ENCODE peak calls at places on chromosome 15, in six cellular contexts. M is hepatocyte; S is CD4-positive, alpha-beta T cell; Y is AG09319; U is A549; C is HepG2. N is an unnamed sample.

GRCh38 chr15:20340331-20340811 is 201.2 kb downstream of the GOLGA6L6 start:
- DNase-seq in M (peak), S (peak), Y (no peak), U (no peak), C (no peak), N (peak)

GRCh38 chr15:90348456-90348855 is 3.6 kb upstream of the ZNF774 start:
- DNase-seq in M (no peak), S (no peak), Y (no peak), U (no peak), C (no peak), N (no peak)

GRCh38 chr15:55791576-55792400 is 48.8 kb upstream of the PRTG start:
- DNase-seq in M (no peak), S (no peak), Y (no peak), U (no peak), C (no peak), N (no peak)

GRCh38 chr15:38555686-38556334 is 8.8 kb downstream of the RASGRP1 start:
- DNase-seq in M (no peak), S (no peak), Y (no peak), U (no peak), C (no peak), N (no peak)

GRCh38 chr15:56369234-56369633 is 4.0 kb downstream of the TEX9 start:
- DNase-seq in M (no peak), S (no peak), Y (no peak), U (no peak), C (no peak), N (no peak)

GRCh38 chr15:69554321-69554961 is 101.8 kb downstream of the RPLP1 start:
- DNase-seq in M (peak), S (no peak), Y (no peak), U (peak), C (peak), N (no peak)

GRCh38 chr15:101175396-101175795 is 76.5 kb downstream of the CHSY1 start:
- DNase-seq in M (no peak), S (no peak), Y (no peak), U (no peak), C (no peak), N (no peak)

GRCh38 chr15:50189630-50190029 is 7.6 kb downstream of the SLC27A2 start:
- DNase-seq in M (no peak), S (no peak), Y (no peak), U (no peak), C (no peak), N (no peak)

GRCh38 chr15:34239151-34239761 is 14.4 kb downstream of the EMC4 start:
- DNase-seq in M (no peak), S (no peak), Y (peak), U (peak), C (peak), N (no peak)

GRCh38 chr15:57607570-57608000 is 15.9 kb downstream of the MYZAP start:
- DNase-seq in M (peak), S (no peak), Y (no peak), U (peak), C (peak), N (no peak)

GRCh38 chr15:87582169-87582568 is 674.4 kb downstream of the NTRK3 start:
- DNase-seq in M (no peak), S (no peak), Y (no peak), U (no peak), C (no peak), N (no peak)

GRCh38 chr15:48962662-48963523 is 826 bp downstream of the SHC4 start:
- DNase-seq in M (peak), S (peak), Y (no peak), U (no peak), C (no peak), N (no peak)

GRCh38 chr15:67823371-67824156 is 1.7 kb upstream of the SKOR1 start:
- DNase-seq in M (no peak), S (no peak), Y (no peak), U (no peak), C (no peak), N (peak)

GRCh38 chr15:33089878-33090757 is 104.4 kb downstream of the FMN1 start:
- DNase-seq in M (peak), S (no peak), Y (peak), U (no peak), C (no peak), N (no peak)

GRCh38 chr15:99965376-99965775 is 232.1 kb upstream of the LYSMD4 start:
- DNase-seq in M (no peak), S (no peak), Y (no peak), U (no peak), C (no peak), N (no peak)

GRCh38 chr15:51750942-51751686 is at the start of gene TMOD2:
- DNase-seq in M (peak), S (peak), Y (no peak), U (peak), C (no peak), N (no peak)

GRCh38 chr15:55277116-55277564 is 12.5 kb downstream of the RAB27A start:
- DNase-seq in M (no peak), S (no peak), Y (no peak), U (no peak), C (no peak), N (no peak)

GRCh38 chr15:45892182-45892581 is 257.4 kb downstream of the SQOR start:
- DNase-seq in M (no peak), S (no peak), Y (no peak), U (no peak), C (no peak), N (no peak)

GRCh38 chr15:31390777-31391486 is 64.3 kb downstream of the KLF13 start:
- DNase-seq in M (no peak), S (no peak), Y (no peak), U (no peak), C (no peak), N (no peak)

GRCh38 chr15:74642724-74643367 is 27.2 kb downstream of the CLK3 start:
- DNase-seq in M (peak), S (no peak), Y (no peak), U (no peak), C (no peak), N (no peak)

GRCh38 chr15:74128785-74129350 is 1.5 kb upstream of the ISLR2 start:
- DNase-seq in M (no peak), S (no peak), Y (no peak), U (no peak), C (no peak), N (no peak)

GRCh38 chr15:51907136-51907862 is 64.3 kb downstream of the LEO1 start:
- DNase-seq in M (peak), S (no peak), Y (no peak), U (peak), C (peak), N (no peak)

GRCh38 chr15:30921106-30921505 is 17.4 kb downstream of the FAN1 start:
- DNase-seq in M (no peak), S (no peak), Y (no peak), U (no peak), C (no peak), N (no peak)

GRCh38 chr15:49135893-49136292 is 19.5 kb downstream of the COPS2 start:
- DNase-seq in M (no peak), S (no peak), Y (no peak), U (no peak), C (no peak), N (no peak)

GRCh38 chr15:79349526-79349925 is 38.6 kb downstream of the TMED3 start:
- DNase-seq in M (no peak), S (no peak), Y (no peak), U (no peak), C (no peak), N (no peak)

GRCh38 chr15:35142578-35142977 is 57.5 kb upstream of the NANOGP8 start:
- DNase-seq in M (peak), S (no peak), Y (no peak), U (no peak), C (no peak), N (no peak)

GRCh38 chr15:71048913-71049675 is 66.2 kb upstream of the THSD4 start:
- DNase-seq in M (peak), S (no peak), Y (peak), U (no peak), C (no peak), N (no peak)

GRCh38 chr15:96363692-96364091 is 33.2 kb downstream of the NR2F2 start:
- DNase-seq in M (no peak), S (no peak), Y (no peak), U (no peak), C (no peak), N (no peak)

GRCh38 chr15:53160092-53160704 is 370.1 kb upstream of the ONECUT1 start:
- DNase-seq in M (no peak), S (no peak), Y (no peak), U (no peak), C (peak), N (no peak)

GRCh38 chr15:42595641-42596240 is 20.3 kb downstream of the STARD9 start:
- DNase-seq in M (peak), S (no peak), Y (no peak), U (no peak), C (no peak), N (no peak)

GRCh38 chr15:27412413-27412812 is 441.4 kb downstream of the GABRG3 start:
- DNase-seq in M (peak), S (no peak), Y (no peak), U (no peak), C (no peak), N (no peak)

GRCh38 chr15:63474810-63475316 is 29.5 kb upstream of the USP3 start:
- DNase-seq in M (no peak), S (no peak), Y (no peak), U (no peak), C (peak), N (no peak)

GRCh38 chr15:81113861-81114261 is 20.2 kb upstream of the CFAP161 start:
- DNase-seq in M (no peak), S (no peak), Y (no peak), U (no peak), C (no peak), N (no peak)

GRCh38 chr15:70334286-70334685 is 236.6 kb upstream of the TLE3 start:
- DNase-seq in M (no peak), S (no peak), Y (no peak), U (no peak), C (no peak), N (no peak)

GRCh38 chr15:32737246-32737757 is 19.5 kb downstream of the GREM1 start:
- DNase-seq in M (no peak), S (no peak), Y (no peak), U (no peak), C (no peak), N (no peak)

DNA sequence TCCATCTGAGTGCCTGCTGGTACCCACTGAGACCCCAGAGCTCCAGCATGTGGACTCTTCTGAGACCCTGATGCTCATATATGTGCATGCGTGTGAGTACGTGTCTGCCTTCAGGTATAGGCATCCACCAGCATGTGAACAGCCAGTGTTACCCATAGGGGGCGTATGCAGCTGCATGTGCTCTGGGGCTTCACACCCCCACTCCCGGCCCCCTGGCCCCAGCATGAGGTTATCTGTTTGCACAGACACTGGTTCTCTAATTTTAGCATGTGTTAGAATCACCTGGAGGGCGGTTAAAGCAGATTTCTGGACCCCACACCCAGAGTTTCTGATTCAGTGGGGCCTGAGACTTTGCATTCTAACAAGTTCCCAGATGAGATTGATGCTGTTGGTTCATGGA is 824 bp upstream of the CILP start:
- DNase-seq in M (peak), S (no peak), Y (no peak), U (peak), C (peak), N (no peak)
- TF ChIP-seq CTCF in M (peak), S (peak), Y (peak), U (peak), C (peak), N (peak)

GRCh38 chr15:95263751-95264150 is 1032.4 kb downstream of the MCTP2 start:
- DNase-seq in M (no peak), S (no peak), Y (no peak), U (no peak), C (no peak), N (no peak)

GRCh38 chr15:95265419-95265997 is 1034.1 kb downstream of the MCTP2 start:
- DNase-seq in M (no peak), S (no peak), Y (no peak), U (no peak), C (no peak), N (no peak)

GRCh38 chr15:95269247-95270155 is 1038.1 kb downstream of the MCTP2 start:
- DNase-seq in M (no peak), S (no peak), Y (no peak), U (no peak), C (no peak), N (no peak)

GRCh38 chr15:95266481-95267061 is 1035.2 kb downstream of the MCTP2 start:
- DNase-seq in M (no peak), S (no peak), Y (no peak), U (no peak), C (no peak), N (no peak)

GRCh38 chr15:95267476-95267875 is 1036.1 kb downstream of the MCTP2 start:
- DNase-seq in M (no peak), S (no peak), Y (no peak), U (no peak), C (no peak), N (no peak)
- TF ChIP-seq CTCF in M (no peak), S (no peak), Y (no peak), U (no peak), C (no peak), N (no peak)

DNA sequence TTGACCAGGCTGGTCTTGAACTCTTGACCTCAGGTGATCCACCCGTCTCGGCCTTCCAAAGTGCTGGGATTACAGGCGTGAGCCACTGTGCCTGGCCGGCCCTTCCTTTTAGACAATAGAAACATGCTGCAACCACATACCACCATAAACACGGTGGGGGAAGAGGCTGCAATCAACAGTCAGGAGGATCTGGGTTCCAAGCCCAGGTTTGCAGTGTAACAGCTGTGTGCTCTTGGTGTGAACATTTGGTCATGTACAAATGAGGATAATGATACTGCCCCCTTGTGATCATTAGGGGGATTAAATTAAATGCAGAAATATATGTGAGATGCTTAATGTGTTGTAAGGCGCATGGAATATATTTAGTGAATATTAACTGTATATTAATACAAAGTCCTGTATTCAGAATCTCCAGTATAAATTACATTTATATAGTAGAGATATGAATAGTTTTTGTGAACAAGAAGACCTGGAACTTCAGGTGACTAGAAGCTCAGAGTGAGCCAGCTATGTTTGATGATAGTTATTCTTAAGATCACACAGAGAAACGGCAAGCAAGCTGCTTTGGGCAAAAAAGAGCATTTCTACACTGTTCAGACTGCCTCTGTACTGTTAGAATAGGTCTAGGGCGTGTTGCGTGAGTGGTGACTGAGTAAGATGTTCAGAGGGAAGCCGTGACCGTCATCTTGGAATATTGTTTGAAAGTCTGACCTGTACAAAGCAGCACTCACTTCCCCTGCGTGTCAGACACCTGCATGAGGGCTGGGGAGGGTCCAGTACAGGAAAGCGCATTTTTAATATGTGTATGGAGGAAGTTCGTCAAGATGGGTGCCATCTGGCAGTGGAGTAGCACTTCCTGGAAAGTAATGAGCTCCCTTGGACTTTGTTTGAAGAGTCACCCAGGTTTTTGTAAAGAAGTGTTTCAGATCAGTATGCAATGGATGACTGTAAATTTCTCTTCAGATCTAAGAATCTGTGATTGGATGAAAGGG is 125.8 kb downstream of the PGPEP1L start:
- DNase-seq in M (peak), S (no peak), Y (no peak), U (no peak), C (peak), N (no peak)
- TF ChIP-seq CTCF in M (peak), S (peak), Y (peak), U (peak), C (peak), N (peak)

GRCh38 chr15:40108061-40108854 is 421 bp downstream of the BMF start:
- DNase-seq in M (peak), S (no peak), Y (no peak), U (peak), C (no peak), N (no peak)

GRCh38 chr15:40111888-40112287 is 3.2 kb upstream of the BMF start:
- DNase-seq in M (no peak), S (no peak), Y (no peak), U (no peak), C (no peak), N (no peak)

GRCh38 chr15:40106203-40107161 is 2.2 kb downstream of the BMF start:
- DNase-seq in M (peak), S (no peak), Y (no peak), U (peak), C (peak), N (no peak)

GRCh38 chr15:40110866-40111550 is 2.3 kb upstream of the BMF start:
- DNase-seq in M (no peak), S (no peak), Y (no peak), U (no peak), C (no peak), N (no peak)

DNA sequence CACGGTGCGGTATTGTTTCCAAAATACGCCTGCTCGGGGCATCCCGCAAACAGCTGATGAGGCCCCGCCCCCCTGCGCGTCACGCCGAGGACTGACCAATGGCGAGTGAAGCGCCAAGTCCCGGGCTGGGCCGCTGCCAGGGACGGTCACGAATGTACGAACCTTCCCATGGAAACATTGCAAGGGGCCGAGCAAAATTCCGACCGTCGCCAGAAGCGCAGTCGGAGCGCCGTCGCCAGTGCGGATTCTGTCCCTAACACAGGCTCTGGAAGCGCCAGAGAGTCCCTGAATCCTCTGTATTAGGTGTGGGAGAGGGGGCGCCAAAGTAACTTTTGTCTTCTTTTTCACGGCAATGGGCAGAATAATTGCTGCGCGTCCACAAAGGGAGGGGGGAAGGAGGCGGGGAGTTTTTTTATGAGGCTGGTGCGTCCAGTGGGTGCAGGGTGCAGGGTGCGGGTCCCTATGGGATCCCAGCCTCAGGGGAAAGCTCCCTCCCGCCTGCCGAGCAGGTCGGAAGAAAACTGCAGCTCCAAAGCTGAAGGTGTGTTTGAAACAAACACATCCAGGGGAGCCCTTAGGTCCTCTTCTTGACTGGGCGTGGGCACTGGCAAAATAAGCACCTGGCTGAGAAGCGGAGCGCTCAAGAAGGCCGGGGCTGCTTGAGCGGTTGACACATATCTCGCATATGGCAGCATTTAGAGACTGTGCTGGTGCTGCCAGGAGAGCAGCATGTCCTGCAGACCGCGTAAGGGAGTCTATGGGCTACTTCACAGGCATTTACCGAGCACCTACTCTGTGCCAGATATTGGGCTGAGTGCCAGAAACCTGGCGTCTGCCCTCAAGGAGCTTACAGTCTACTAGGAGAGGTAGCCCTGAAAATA is at the start of gene BMF:
- DNase-seq in M (peak), S (peak), Y (peak), U (peak), C (peak), N (peak)
- TF ChIP-seq CTCF in M (peak), S (peak), Y (peak), U (peak), C (peak), N (peak)

N was measured in chondrocyte.